ENCODE peak calls at places on chromosomes 7 and 10, in nine cellular contexts. E is mucosa of gallbladder, S is T follicular helper cell, I is Ammon's horn, A is head of caudate nucleus, V is activated T-helper 1 cell treated with Interleukin-2 at 50 U/mL for 16 hours, O is epithelial cell of esophagus, W is brain microvascular endothelial cell, F is WTC11. X is an unnamed sample.

GRCh38 chr7:135508853-135509588 is 881 bp downstream of the CNOT4 start:
- DNase-seq in S (no peak), A (peak; percentile 16), O (peak; percentile 41), I (peak; percentile 38), W (peak; percentile 7), V (no peak), E (peak; percentile 11), F (no peak), X (peak; percentile 12)

GRCh38 chr7:111356941-111357340 is 205.4 kb downstream of the IMMP2L start:
- DNase-seq in S (no peak), V (no peak), I (no peak), E (no peak), W (no peak), F (no peak), O (no peak), A (no peak), X (no peak)

GRCh38 chr10:28269842-28270456 is 32.9 kb downstream of the MPP7 start:
- DNase-seq in E (no peak), V (no peak), A (no peak), I (no peak), F (no peak), S (no peak), W (no peak), O (peak; percentile 54), X (no peak)

GRCh38 chr7:106462365-106462859 is 177.6 kb upstream of the NAMPT start:
- DNase-seq in V (no peak), I (peak; percentile 41), F (no peak), W (peak; percentile 11), E (no peak), S (no peak), O (peak; percentile 57), A (no peak), X (peak; percentile 21)

GRCh38 chr7:26538216-26538615 is 246.6 kb downstream of the SNX10 start:
- DNase-seq in W (no peak), I (no peak), O (no peak), V (no peak), S (no peak), F (no peak), A (no peak), E (no peak), X (peak; percentile 64)

GRCh38 chr10:75265856-75266255 is 30.1 kb upstream of the COMTD1 start:
- DNase-seq in V (no peak), A (no peak), O (no peak), E (no peak), W (no peak), F (no peak), S (no peak), I (no peak), X (no peak)

GRCh38 chr7:2254429-2255144 is 12.6 kb downstream of the NUDT1 start:
- DNase-seq in O (no peak), V (no peak), I (no peak), W (no peak), A (no peak), E (no peak), S (no peak), F (no peak), X (no peak)

GRCh38 chr10:62813981-62814380 is 2.2 kb downstream of the EGR2 start:
- DNase-seq in S (no peak), W (no peak), I (no peak), A (no peak), F (no peak), E (no peak), O (no peak), V (no peak), X (no peak)

GRCh38 chr10:5625992-5626777 is 40.2 kb downstream of the ASB13 start:
- DNase-seq in S (no peak), E (no peak), O (no peak), V (no peak), F (no peak), W (no peak), A (no peak), I (no peak), X (no peak)

GRCh38 chr10:75492151-75492550 is 60.7 kb downstream of the LRMDA start:
- DNase-seq in O (no peak), V (no peak), F (no peak), A (no peak), I (no peak), S (no peak), W (no peak), E (no peak), X (no peak)

GRCh38 chr7:142375710-142376313 is 118.0 kb upstream of the PRSS58 start:
- DNase-seq in S (no peak), O (peak; percentile 97), F (peak; percentile 81), E (peak; percentile 53), W (no peak), V (no peak), A (no peak), I (no peak), X (no peak)

GRCh38 chr7:36278767-36279171 is 110.9 kb upstream of the ANLN start:
- DNase-seq in O (no peak), S (no peak), E (peak; percentile 16), A (no peak), I (no peak), F (no peak), W (peak; percentile 42), V (no peak), X (no peak)

GRCh38 chr10:111221682-111222470 is 145.0 kb downstream of the ADRA2A start:
- DNase-seq in O (no peak), A (no peak), W (no peak), S (no peak), E (no peak), V (no peak), F (no peak), I (peak; percentile 30), X (peak; percentile 14)

GRCh38 chr7:95594185-95594584 is 2.1 kb downstream of the PDK4 start:
- DNase-seq in V (no peak), S (no peak), A (no peak), W (no peak), F (no peak), E (no peak), O (no peak), I (no peak), X (no peak)

GRCh38 chr10:70619271-70620019 is 16.9 kb upstream of the PRF1 start:
- DNase-seq in A (no peak), I (no peak), S (no peak), W (peak; percentile 34), V (no peak), F (no peak), E (no peak), O (peak; percentile 23), X (no peak)

GRCh38 chr10:110471566-110472139 is 26.1 kb upstream of the DUSP5 start:
- DNase-seq in W (peak; percentile 85), I (no peak), F (no peak), O (peak; percentile 33), V (no peak), E (no peak), S (no peak), A (peak; percentile 39), X (no peak)

GRCh38 chr10:79445217-79445707 is at the start of gene ZCCHC24:
- DNase-seq in W (no peak), F (peak; percentile 65), O (peak; percentile 66), V (no peak), I (no peak), S (no peak), A (no peak), E (peak; percentile 42), X (no peak)

GRCh38 chr10:126013489-126014281 is 117.3 kb downstream of the FANK1 start:
- DNase-seq in O (peak; percentile 85), I (no peak), F (peak; percentile 46), E (no peak), S (no peak), A (no peak), V (no peak), W (peak; percentile 91), X (no peak)

GRCh38 chr7:13742719-13743640 is 246.5 kb downstream of the ETV1 start:
- DNase-seq in S (no peak), F (peak; percentile 14), V (no peak), W (peak; percentile 66), I (peak; percentile 84), A (peak; percentile 55), O (peak; percentile 69), E (peak; percentile 37), X (peak; percentile 54)

GRCh38 chr10:102504179-102504975 is 605 bp downstream of the SUFU start:
- DNase-seq in A (peak; percentile 17), F (peak; percentile 76), I (peak; percentile 51), S (peak; percentile 10), O (peak; percentile 34), E (peak; percentile 20), V (no peak), W (no peak), X (no peak)

GRCh38 chr10:124287791-124288190 is 130.9 kb downstream of the OAT start:
- DNase-seq in W (no peak), E (no peak), O (no peak), I (no peak), F (peak; percentile 4), V (no peak), S (no peak), A (no peak), X (no peak)

GRCh38 chr10:80320377-80320776 is 30.9 kb upstream of the MAT1A start:
- DNase-seq in I (no peak), O (no peak), F (no peak), E (no peak), V (no peak), A (no peak), S (no peak), W (no peak), X (no peak)

GRCh38 chr7:117610390-117610789 is 130.6 kb downstream of the CFTR start:
- DNase-seq in V (no peak), S (no peak), E (no peak), O (no peak), F (no peak), A (no peak), W (no peak), I (no peak), X (no peak)

GRCh38 chr10:11192304-11193018 is 174.8 kb downstream of the CELF2 start:
- DNase-seq in S (no peak), I (no peak), A (no peak), W (no peak), V (no peak), F (peak; percentile 35), E (no peak), O (no peak), X (no peak)

GRCh38 chr7:130290745-130291144 is 2.2 kb upstream of the CPA4 start:
- DNase-seq in F (no peak), W (peak; percentile 74), E (no peak), I (no peak), S (no peak), V (no peak), A (no peak), O (peak; percentile 96), X (no peak)

GRCh38 chr10:771647-772046 is 82.2 kb upstream of the DIP2C start:
- DNase-seq in S (no peak), E (no peak), V (no peak), F (no peak), W (no peak), I (no peak), O (no peak), A (no peak), X (no peak)